ENCODE peak calls at places on chromosome 6, in five cellular contexts. U is H9, X is H1, Y is mesenchymal stem cell, T is trophoblast cell. A is an unnamed sample.

GRCh38 chr6:51398064-51398740 is 579.5 kb downstream of the TFAP2B start:
- DNase-seq in U (no peak), X (no peak), Y (no peak), T (no peak), A (no peak)

GRCh38 chr6:88730602-88731001 is 232.8 kb downstream of the RNGTT start:
- DNase-seq in U (peak; percentile 45), X (no peak), Y (no peak), T (peak; percentile 10), A (no peak)

GRCh38 chr6:63305278-63305677 is 14.5 kb downstream of the LGSN start:
- DNase-seq in U (no peak), X (no peak), Y (peak; percentile 19), T (no peak), A (no peak)

GRCh38 chr6:40328376-40328987 is 258.7 kb downstream of the LRFN2 start:
- DNase-seq in U (peak; percentile 89), X (peak; percentile 88), Y (no peak), T (peak; percentile 4), A (no peak)

GRCh38 chr6:11828185-11828897 is 49.7 kb upstream of the ADTRP start:
- DNase-seq in U (no peak), X (no peak), Y (no peak), T (no peak), A (no peak)

GRCh38 chr6:25907475-25908014 is 22.9 kb downstream of the SLC17A2 start:
- DNase-seq in U (no peak), X (no peak), Y (no peak), T (no peak), A (no peak)

GRCh38 chr6:46764961-46765360 is 18.2 kb downstream of the ANKRD66 start:
- DNase-seq in U (no peak), X (no peak), Y (no peak), T (no peak), A (no peak)

GRCh38 chr6:89404512-89404911 is 7.6 kb downstream of the RRAGD start:
- DNase-seq in U (no peak), X (no peak), Y (no peak), T (no peak), A (no peak)

GRCh38 chr6:124002377-124003081 is 198.9 kb downstream of the NKAIN2 start:
- DNase-seq in U (no peak), X (no peak), Y (no peak), T (no peak), A (no peak)

GRCh38 chr6:106880952-106881351 is 93.6 kb downstream of the CD24 start:
- DNase-seq in U (no peak), X (no peak), Y (no peak), T (no peak), A (no peak)

GRCh38 chr6:123965894-123966293 is 162.2 kb downstream of the NKAIN2 start:
- DNase-seq in U (peak; percentile 67), X (no peak), Y (peak; percentile 33), T (no peak), A (peak; percentile 51)

GRCh38 chr6:85390105-85390728 is 59.7 kb upstream of the NT5E start:
- DNase-seq in U (no peak), X (no peak), Y (no peak), T (no peak), A (no peak)

GRCh38 chr6:15512126-15512525 is 150.7 kb downstream of the DTNBP1 start:
- DNase-seq in U (no peak), X (no peak), Y (no peak), T (no peak), A (no peak)

GRCh38 chr6:15515226-15515625 is 147.6 kb downstream of the DTNBP1 start:
- DNase-seq in U (no peak), X (no peak), Y (no peak), T (no peak), A (no peak)

GRCh38 chr6:15515660-15516375 is 147.0 kb downstream of the DTNBP1 start:
- DNase-seq in U (no peak), X (no peak), Y (no peak), T (no peak), A (no peak)

GRCh38 chr6:15513131-15513771 is 149.6 kb downstream of the DTNBP1 start:
- DNase-seq in U (no peak), X (no peak), Y (no peak), T (no peak), A (no peak)

DNA sequence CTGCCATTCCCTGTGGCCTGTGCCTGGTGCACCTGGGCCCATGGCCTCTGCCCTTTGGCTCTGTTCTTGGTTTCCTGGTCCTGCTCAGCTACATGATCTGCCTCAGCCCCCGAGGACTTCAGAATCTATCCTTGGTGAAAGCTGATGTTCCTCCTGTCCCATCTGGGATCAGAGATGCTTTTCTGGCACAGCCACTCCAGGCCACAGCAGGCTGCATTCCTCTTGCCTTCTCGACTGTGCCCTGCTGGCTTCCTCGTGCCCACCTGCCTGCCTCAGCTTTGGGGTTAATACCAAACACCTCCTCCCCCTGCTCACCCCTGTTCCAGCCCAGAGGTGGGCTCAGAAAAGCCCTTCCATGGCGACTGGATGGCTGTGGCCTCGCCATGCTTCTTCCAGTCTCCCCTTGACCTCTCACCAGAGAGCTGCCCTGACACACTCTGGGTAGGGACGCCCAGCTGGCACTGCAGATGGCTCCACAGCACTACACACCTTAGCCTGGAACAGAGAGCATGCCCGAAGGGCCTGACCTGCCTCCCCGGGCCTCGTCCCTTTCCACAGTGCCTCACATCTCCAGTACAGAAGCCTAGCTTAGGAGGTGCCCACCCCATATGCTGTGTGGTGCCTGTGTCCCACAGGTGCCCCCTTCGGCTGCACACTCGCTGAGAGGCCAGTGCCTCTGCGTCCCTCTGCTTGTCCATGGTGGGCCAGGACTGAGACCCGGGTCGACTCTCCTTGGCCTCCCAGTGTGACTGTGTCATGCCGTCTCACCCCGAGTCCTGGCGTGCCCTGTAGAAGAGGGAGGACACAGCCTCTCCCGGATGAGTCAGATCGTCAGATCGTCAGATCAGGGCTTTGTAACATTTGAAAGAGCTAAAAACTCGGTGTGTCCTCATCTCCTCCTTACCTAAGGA is 148.8 kb downstream of the DTNBP1 start:
- DNase-seq in U (no peak), X (no peak), Y (no peak), T (no peak), A (no peak)
- H2BK12ac ChIP-seq in U (no peak overlapping the region), X (no peak overlapping the region), Y (no peak overlapping the region), T (no peak overlapping the region), A (no peak overlapping the region)

GRCh38 chr6:112563368-112563767 is 216.2 kb downstream of the RFPL4B start:
- DNase-seq in U (peak; percentile 35), X (no peak), Y (peak; percentile 31), T (no peak), A (peak; percentile 24)
- H2AFZ ChIP-seq in U (no peak overlapping the region), X (no peak overlapping the region), Y (no peak overlapping the region), T (no peak overlapping the region), A (peak overlapping the region; percentile 24)

DNA sequence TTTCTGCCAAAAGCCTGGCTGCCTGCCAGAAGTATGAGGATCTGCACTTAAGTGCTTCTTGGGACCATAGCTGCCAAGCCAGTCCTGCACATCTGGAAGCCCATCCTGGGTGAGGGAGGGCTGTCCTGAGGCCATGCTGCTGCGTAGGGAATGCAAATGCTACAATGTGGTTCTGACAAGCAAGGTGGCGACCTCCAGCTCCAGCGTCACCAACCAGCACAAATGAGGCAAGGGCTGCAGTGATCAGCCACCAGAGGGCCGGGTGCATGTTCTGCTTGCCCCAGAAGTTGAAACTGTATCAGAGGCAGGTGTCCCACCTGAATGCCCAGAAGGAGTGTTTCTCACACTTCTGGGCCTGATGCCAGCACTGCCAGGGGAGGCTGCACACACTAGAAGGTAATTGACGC is 99.1 kb upstream of the KCNQ5 start:
- DNase-seq in U (peak; percentile 88), X (peak; percentile 70), Y (no peak), T (peak; percentile 2), A (no peak)
- H2BK12ac ChIP-seq in U (no peak overlapping the region), X (no peak overlapping the region), Y (no peak overlapping the region), T (no peak overlapping the region), A (no peak overlapping the region)

DNA sequence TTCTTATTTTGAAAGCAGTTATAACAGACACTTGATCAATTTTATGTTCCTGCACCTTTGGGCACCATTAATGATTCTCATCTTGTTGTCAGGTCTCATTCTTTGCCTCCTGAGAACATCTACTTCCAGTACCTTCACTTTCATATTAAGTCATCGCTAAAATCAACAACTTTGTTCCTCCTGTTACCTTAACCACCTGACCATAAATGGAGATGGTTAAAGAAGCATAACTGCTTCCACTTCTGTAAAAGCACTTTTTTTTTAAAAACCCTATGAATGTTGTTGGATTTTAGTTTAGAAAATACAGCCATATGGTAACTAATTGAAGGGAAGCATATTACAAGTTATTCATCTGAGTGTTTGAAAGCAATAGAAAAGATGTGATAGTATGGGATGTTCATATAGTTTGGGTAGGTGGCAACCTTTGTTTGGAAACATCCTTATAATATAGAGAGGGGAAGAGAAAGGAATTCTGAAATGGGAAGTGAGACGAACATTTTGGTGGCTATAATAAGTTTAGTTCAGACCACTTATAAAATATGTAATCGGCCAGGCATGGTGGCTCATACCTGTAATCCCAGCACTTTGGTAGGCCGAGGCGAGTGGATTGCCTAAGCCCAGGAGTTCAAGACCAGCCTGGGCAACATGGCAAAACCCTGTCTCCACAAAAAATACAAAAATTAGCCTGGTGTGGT is 53.9 kb downstream of the AFG1L start:
- DNase-seq in U (no peak), X (no peak), Y (no peak), T (no peak), A (no peak)
- H2AFZ ChIP-seq in U (no peak overlapping the region), X (no peak overlapping the region), Y (no peak overlapping the region), T (no peak overlapping the region), A (no peak overlapping the region)

GRCh38 chr6:137369135-137369534 is 125.1 kb downstream of the OLIG3 start:
- DNase-seq in U (no peak), X (no peak), Y (no peak), T (no peak), A (no peak)
- H2BK12ac ChIP-seq in U (no peak overlapping the region), X (no peak overlapping the region), Y (no peak overlapping the region), T (no peak overlapping the region), A (no peak overlapping the region)

DNA sequence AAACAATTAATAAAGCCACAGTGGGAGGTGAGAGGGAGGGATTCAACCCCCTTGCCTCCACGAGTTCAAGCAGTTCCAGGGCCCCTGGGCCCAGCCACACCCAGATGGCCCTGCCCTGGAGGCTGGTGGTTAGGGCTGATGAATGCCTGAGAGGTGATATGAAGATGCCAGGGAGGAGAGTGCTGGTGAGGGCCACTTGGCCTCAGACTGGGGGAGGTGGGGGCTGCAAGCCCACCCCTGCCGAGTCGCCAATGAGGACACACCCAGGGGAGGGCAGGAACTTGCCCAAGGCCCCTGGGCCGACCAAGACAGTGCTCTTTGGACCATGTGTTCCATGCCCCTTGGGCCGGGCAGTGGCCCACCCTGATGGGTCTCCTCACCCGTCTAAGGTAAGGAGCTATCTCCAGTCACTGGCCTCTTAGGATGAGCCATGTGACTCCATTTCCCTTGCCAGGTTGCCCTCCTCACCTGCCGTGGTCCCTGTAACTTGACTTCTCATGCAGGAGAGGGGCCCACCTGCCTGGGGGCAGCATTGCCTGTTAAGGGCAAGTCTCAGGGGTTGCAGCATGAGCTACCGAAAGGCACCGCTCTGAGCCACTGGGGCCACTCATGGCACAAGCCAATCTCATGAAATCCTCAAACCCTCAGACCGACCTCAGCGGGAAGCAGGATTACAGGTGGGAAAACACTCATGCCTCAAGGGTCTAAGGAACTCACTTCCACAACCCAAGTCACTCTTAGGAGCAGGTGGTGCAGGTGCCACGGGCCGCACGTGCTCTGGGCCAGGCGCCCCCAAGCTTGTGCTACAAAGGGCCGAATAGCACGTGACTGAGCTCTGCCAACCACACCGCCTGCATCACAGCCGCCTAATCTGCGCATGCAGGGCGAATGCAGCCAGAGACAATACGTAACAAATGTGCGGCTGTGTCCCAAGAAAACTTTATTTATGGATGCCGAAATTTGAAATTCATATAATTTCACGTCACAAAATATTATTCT is 147.4 kb upstream of the MLN start:
- DNase-seq in U (no peak), X (no peak), Y (no peak), T (peak; percentile 44), A (no peak)
- H2AFZ ChIP-seq in U (no peak overlapping the region), X (no peak overlapping the region), Y (no peak overlapping the region), T (no peak overlapping the region), A (no peak overlapping the region)

GRCh38 chr6:152794696-152795095 is 44.1 kb downstream of the VIP start:
- DNase-seq in U (no peak), X (no peak), Y (no peak), T (no peak), A (no peak)
- H2BK12ac ChIP-seq in U (no peak overlapping the region), X (no peak overlapping the region), Y (no peak overlapping the region), T (no peak overlapping the region), A (no peak overlapping the region)

GRCh38 chr6:33183071-33183683 is 9.1 kb downstream of the COL11A2 start:
- DNase-seq in U (no peak), X (no peak), Y (no peak), T (no peak), A (no peak)
- H2AFZ ChIP-seq in U (no peak overlapping the region), X (peak overlapping the region; percentile 42), Y (no peak overlapping the region), T (peak overlapping the region; percentile 63), A (peak overlapping the region; percentile 74)

A was measured in neuronal stem cell.